ENCODE peak calls at places on chromosome 18, in six cellular contexts. S is AG09309, Q is sigmoid colon, C is cardiac muscle cell, P is mammary epithelial cell, F is astrocyte. D is an unnamed sample.

GRCh38 chr18:51059969-51060368 is 30.0 kb downstream of the SMAD4 start:
- DNase-seq in Q (no peak), P (no peak), S (no peak), C (no peak), F (no peak), D (no peak)

GRCh38 chr18:51068111-51068510 is 38.1 kb downstream of the SMAD4 start:
- DNase-seq in S (peak), F (peak), C (no peak), Q (no peak), P (peak), D (peak)

GRCh38 chr18:12783524-12783923 is 80.7 kb downstream of the PSMG2 start:
- DNase-seq in S (no peak), P (no peak), F (no peak), Q (no peak), C (no peak), D (no peak)

GRCh38 chr18:55586841-55587240 is 1.2 kb downstream of the TCF4 start:
- DNase-seq in P (no peak), S (no peak), Q (no peak), F (peak), C (no peak), D (peak)

GRCh38 chr18:78875268-78875997 is 104.2 kb upstream of the SALL3 start:
- DNase-seq in C (peak), S (no peak), P (no peak), Q (no peak), F (no peak), D (no peak)

GRCh38 chr18:80201739-80202138 is 45.6 kb downstream of the PARD6G start:
- DNase-seq in Q (no peak), C (no peak), P (no peak), F (no peak), S (no peak), D (no peak)

GRCh38 chr18:42028232-42028832 is 73.3 kb downstream of the PIK3C3 start:
- DNase-seq in C (peak), P (no peak), F (peak), S (no peak), Q (no peak), D (peak)

GRCh38 chr18:9115984-9116383 is 13.5 kb downstream of the NDUFV2 start:
- DNase-seq in S (no peak), Q (no peak), P (no peak), F (no peak), C (no peak), D (no peak)

GRCh38 chr18:68436485-68436884 is 278.4 kb downstream of the TMX3 start:
- DNase-seq in S (no peak), P (peak), C (no peak), F (peak), Q (no peak), D (peak)

GRCh38 chr18:72152935-72153334 is 391.2 kb downstream of the CBLN2 start:
- DNase-seq in F (no peak), P (no peak), C (no peak), S (no peak), Q (no peak), D (no peak)

GRCh38 chr18:45326505-45326904 is 288.8 kb upstream of the SLC14A2 start:
- DNase-seq in S (no peak), Q (no peak), F (no peak), C (no peak), P (no peak), D (no peak)

GRCh38 chr18:45374878-45375630 is 240.2 kb upstream of the SLC14A2 start:
- DNase-seq in P (peak), C (no peak), S (no peak), F (no peak), Q (no peak), D (no peak)

GRCh38 chr18:21386523-21387240 is 144.7 kb downstream of the GREB1L start:
- DNase-seq in P (no peak), F (no peak), S (no peak), C (no peak), Q (no peak), D (no peak)

GRCh38 chr18:40993363-40993762 is 961.7 kb upstream of the PIK3C3 start:
- DNase-seq in Q (no peak), P (no peak), S (no peak), F (no peak), C (no peak), D (no peak)

GRCh38 chr18:12242658-12243260 is 11.4 kb upstream of the CIDEA start:
- DNase-seq in P (no peak), S (no peak), F (no peak), Q (no peak), C (no peak), D (no peak)

GRCh38 chr18:34880882-34881852 is 160.0 kb upstream of the MAPRE2 start:
- DNase-seq in C (no peak), Q (no peak), F (no peak), P (no peak), S (no peak), D (peak)

GRCh38 chr18:36580266-36580665 is 248.5 kb downstream of the TPGS2 start:
- DNase-seq in S (peak), F (peak), Q (peak), P (peak), C (no peak), D (peak)

GRCh38 chr18:53153281-53153680 is 813.3 kb downstream of the DCC start:
- DNase-seq in F (no peak), C (peak), P (no peak), S (no peak), Q (no peak), D (no peak)

GRCh38 chr18:60096428-60096827 is 196.6 kb downstream of the PMAIP1 start:
- DNase-seq in C (no peak), P (peak), S (no peak), Q (no peak), F (no peak), D (no peak)

GRCh38 chr18:36509646-36510197 is 212.2 kb downstream of the FHOD3 start:
- DNase-seq in P (no peak), S (no peak), Q (no peak), C (no peak), F (no peak), D (no peak)

GRCh38 chr18:42187611-42188378 is 232.8 kb downstream of the PIK3C3 start:
- DNase-seq in C (no peak), F (peak), Q (no peak), S (no peak), P (peak), D (no peak)

GRCh38 chr18:29840101-29840500 is 1202.4 kb downstream of the DSC3 start:
- DNase-seq in F (peak), P (peak), Q (no peak), C (no peak), S (peak), D (peak)

GRCh38 chr18:56861244-56861643 is 210.1 kb downstream of the WDR7 start:
- DNase-seq in S (no peak), P (no peak), F (no peak), C (peak), Q (no peak), D (no peak)

GRCh38 chr18:44866103-44866502 is 185.4 kb downstream of the SETBP1 start:
- DNase-seq in P (no peak), Q (no peak), C (no peak), F (no peak), S (no peak), D (no peak)

GRCh38 chr18:13273800-13274199 is 55.2 kb downstream of the LDLRAD4 start:
- DNase-seq in C (no peak), Q (no peak), F (no peak), P (no peak), S (no peak), D (no peak)

GRCh38 chr18:48037481-48038271 is 107.2 kb upstream of the SMAD2 start:
- DNase-seq in C (no peak), P (peak), F (no peak), Q (peak), S (no peak), D (no peak)
- TF ChIP-seq CTCF in C (peak), P (peak), F (no peak), Q (no peak), S (peak), D (no peak)

GRCh38 chr18:49562481-49563129 is 748 bp downstream of the LIPG start:
- DNase-seq in C (peak), F (no peak), Q (no peak), S (no peak), P (peak), D (no peak)
- H3K4me3 ChIP-seq in C (peak), F (peak), Q (peak), S (no peak), P (peak), D (no peak)

GRCh38 chr18:32848836-32849235 is 76.0 kb upstream of the KLHL14 start:
- DNase-seq in S (no peak), C (no peak), F (peak), P (peak), Q (no peak), D (peak)

GRCh38 chr18:32851936-32852335 is 79.1 kb upstream of the KLHL14 start:
- DNase-seq in C (no peak), F (peak), P (no peak), S (no peak), Q (no peak), D (no peak)

GRCh38 chr18:32847719-32848118 is 74.9 kb upstream of the KLHL14 start:
- DNase-seq in F (no peak), C (peak), Q (no peak), P (no peak), S (no peak), D (no peak)
- TF ChIP-seq CTCF in F (no peak), C (no peak), Q (no peak), P (no peak), S (no peak), D (no peak)

GRCh38 chr18:25533088-25533676 is 181.2 kb upstream of the ZNF521 start:
- DNase-seq in C (no peak), S (no peak), P (peak), Q (no peak), F (no peak), D (no peak)

GRCh38 chr18:25535495-25535894 is 183.5 kb upstream of the ZNF521 start:
- DNase-seq in P (no peak), F (no peak), C (no peak), S (no peak), Q (no peak), D (no peak)

GRCh38 chr18:25531207-25531606 is 179.2 kb upstream of the ZNF521 start:
- DNase-seq in F (no peak), Q (no peak), P (no peak), C (no peak), S (no peak), D (no peak)
- H3K4me3 ChIP-seq in F (no peak), Q (no peak), P (no peak), C (no peak), S (no peak), D (no peak)

GRCh38 chr18:10518595-10519273 is 7.1 kb upstream of the NAPG start:
- DNase-seq in Q (peak), S (no peak), F (no peak), P (no peak), C (peak), D (no peak)
- TF ChIP-seq CTCF in Q (peak), S (peak), F (no peak), P (no peak), C (peak), D (peak)

GRCh38 chr18:31490387-31490786 is 7.6 kb upstream of the DSG2 start:
- DNase-seq in Q (no peak), C (no peak), F (peak), P (peak), S (no peak), D (no peak)
- H3K4me3 ChIP-seq in Q (no peak), C (no peak), F (no peak), P (no peak), S (no peak), D (no peak)

GRCh38 chr18:23092121-23092520 is 43.2 kb upstream of the CABLES1 start:
- DNase-seq in P (no peak), Q (no peak), S (no peak), C (no peak), F (no peak), D (no peak)

GRCh38 chr18:23093772-23094171 is 41.5 kb upstream of the CABLES1 start:
- DNase-seq in F (no peak), P (no peak), Q (peak), S (no peak), C (no peak), D (no peak)

GRCh38 chr18:23094411-23095165 is 40.7 kb upstream of the CABLES1 start:
- DNase-seq in S (no peak), C (no peak), F (no peak), Q (peak), P (no peak), D (no peak)

GRCh38 chr18:23099621-23100020 is 35.7 kb upstream of the CABLES1 start:
- DNase-seq in Q (no peak), S (no peak), C (no peak), F (no peak), P (peak), D (no peak)

DNA sequence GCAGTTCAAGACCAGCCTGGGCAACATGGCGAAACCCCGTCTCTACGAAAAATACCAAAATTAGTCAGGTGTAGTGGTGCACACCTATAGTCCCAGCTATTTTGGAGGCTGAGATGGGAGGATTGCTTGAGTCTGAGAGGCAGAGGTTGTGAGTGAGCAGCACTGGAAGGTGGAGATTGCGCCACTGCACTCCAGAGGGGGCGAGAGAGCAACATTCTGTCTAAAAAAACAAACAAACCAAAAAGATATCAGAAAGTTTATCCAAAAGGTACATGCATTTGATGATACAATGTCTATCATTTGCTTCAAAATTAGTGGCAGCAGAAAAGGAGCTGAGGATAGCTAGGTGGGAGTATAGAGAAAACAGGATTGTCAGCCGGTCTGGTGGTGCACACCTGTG is 39.8 kb upstream of the CABLES1 start:
- DNase-seq in S (no peak), C (no peak), F (no peak), P (no peak), Q (no peak), D (no peak)
- TF ChIP-seq CTCF in S (no peak), C (peak), F (no peak), P (no peak), Q (no peak), D (no peak)

GRCh38 chr18:58263055-58263732 is 219.2 kb downstream of the NEDD4L start:
- DNase-seq in C (no peak), P (peak), S (no peak), Q (no peak), F (peak), D (no peak)
- H3K4me3 ChIP-seq in C (no peak), P (peak), S (no peak), Q (no peak), F (peak), D (no peak)

D was measured in foreskin fibroblast.